ENCODE peak calls at places on chromosomes 11 and 22, in eight cellular contexts. E, T, P, M, N, C, S and A are unnamed samples.
A peak's percentile ranks its signal among the peaks of the same experiment; 100 is the strongest.

GRCh38 chr11:96324912-96325311 is 18.1 kb downstream of the MAML2 start:
- DNase-seq in M (peak; percentile 77), S (no peak), N (peak; percentile 91), E (no peak), T (no peak), C (no peak), P (no peak), A (no peak)

GRCh38 chr22:49602481-49602880 is 225.2 kb downstream of the BRD1 start:
- DNase-seq in N (no peak), M (no peak), P (no peak), C (no peak), E (no peak), T (no peak), S (no peak), A (no peak)

GRCh38 chr11:46298699-46299424 is 21.4 kb downstream of the CREB3L1 start:
- DNase-seq in P (no peak), C (no peak), S (no peak), N (no peak), E (no peak), M (peak; percentile 80), T (no peak), A (no peak)

GRCh38 chr11:130146797-130147196 is 12.8 kb upstream of the ST14 start:
- DNase-seq in S (no peak), C (peak; percentile 10), T (no peak), P (peak; percentile 18), M (no peak), N (no peak), E (no peak), A (no peak)

GRCh38 chr11:7892059-7892699 is 38.9 kb downstream of the OR10A6 start:
- DNase-seq in P (no peak), C (no peak), M (peak; percentile 49), N (peak; percentile 94), T (no peak), E (no peak), S (no peak), A (no peak)

GRCh38 chr11:70360211-70360610 is 38.1 kb upstream of the CTTN start:
- DNase-seq in N (no peak), S (no peak), T (no peak), E (no peak), C (no peak), M (no peak), P (no peak), A (no peak)

GRCh38 chr11:126696976-126697375 is 303.6 kb downstream of the KIRREL3 start:
- DNase-seq in E (no peak), S (no peak), M (no peak), N (no peak), P (no peak), T (no peak), C (no peak), A (no peak)

GRCh38 chr22:39871008-39871798 is 22.4 kb downstream of the ENTHD1 start:
- DNase-seq in M (no peak), E (no peak), P (no peak), N (no peak), S (no peak), T (no peak), C (no peak), A (no peak)

GRCh38 chr11:2365571-2366210 is 11.4 kb upstream of the CD81 start:
- DNase-seq in T (no peak), P (no peak), C (no peak), E (no peak), S (no peak), M (no peak), N (no peak), A (no peak)

GRCh38 chr11:9405721-9406120 is 21.3 kb downstream of the IPO7 start:
- DNase-seq in N (no peak), E (no peak), C (no peak), S (no peak), M (no peak), P (no peak), T (no peak), A (no peak)

GRCh38 chr22:31829505-31829904 is 75.7 kb downstream of the DEPDC5 start:
- DNase-seq in E (no peak), N (peak; percentile 83), P (no peak), T (peak; percentile 78), M (peak; percentile 97), C (no peak), S (no peak), A (no peak)

GRCh38 chr22:31346733-31347250 is 646 bp upstream of the PATZ1 start:
- DNase-seq in S (peak; percentile 81), M (peak; percentile 47), P (peak; percentile 39), N (peak; percentile 23), E (peak; percentile 68), T (peak; percentile 53), C (peak; percentile 31), A (peak; percentile 63)

GRCh38 chr11:95140397-95141030 is 50.9 kb downstream of the ENDOD1 start:
- DNase-seq in T (no peak), S (no peak), P (no peak), N (no peak), E (no peak), C (no peak), M (no peak), A (no peak)

GRCh38 chr11:103730151-103730940 is 306.1 kb upstream of the DDI1 start:
- DNase-seq in N (no peak), P (no peak), T (no peak), C (no peak), M (no peak), E (peak; percentile 72), S (no peak), A (no peak)

GRCh38 chr22:19663286-19663815 is 51.0 kb upstream of the SEPTIN5 start:
- DNase-seq in N (peak; percentile 36), C (no peak), T (peak; percentile 17), M (peak; percentile 81), P (no peak), E (peak; percentile 22), S (no peak), A (no peak)

GRCh38 chr22:26460202-26460601 is 23.4 kb downstream of the HPS4 start:
- DNase-seq in M (no peak), N (no peak), C (no peak), P (no peak), T (no peak), E (no peak), S (no peak), A (no peak)

GRCh38 chr11:113417428-113417827 is 29.8 kb downstream of the ANKK1 start:
- DNase-seq in T (no peak), S (no peak), M (no peak), C (no peak), P (no peak), E (no peak), N (no peak), A (no peak)

GRCh38 chr11:101475699-101476098 is 108.1 kb downstream of the TRPC6 start:
- DNase-seq in N (no peak), E (no peak), C (no peak), M (no peak), T (no peak), S (no peak), P (no peak), A (no peak)

GRCh38 chr22:41966607-41967240 is 2.5 kb upstream of the SEPTIN3 start:
- DNase-seq in S (no peak), T (peak; percentile 63), P (peak; percentile 20), E (no peak), N (peak; percentile 39), C (peak; percentile 54), M (peak; percentile 91), A (no peak)

GRCh38 chr11:114314096-114314495 is 17.9 kb downstream of the NNMT start:
- DNase-seq in N (no peak), E (no peak), M (no peak), S (no peak), P (no peak), C (no peak), T (no peak), A (no peak)

GRCh38 chr11:103295704-103296103 is 186.5 kb downstream of the DYNC2H1 start:
- DNase-seq in T (no peak), N (no peak), P (no peak), M (peak; percentile 20), S (no peak), C (no peak), E (no peak), A (no peak)

GRCh38 chr11:66860449-66860831 is 3.6 kb downstream of the LRFN4 start:
- DNase-seq in E (no peak), M (no peak), S (peak; percentile 47), N (no peak), P (no peak), T (no peak), C (no peak), A (no peak)

GRCh38 chr11:107669893-107670601 is 41.8 kb downstream of the SLN start:
- DNase-seq in N (no peak), E (no peak), C (no peak), S (no peak), P (no peak), M (no peak), T (no peak), A (no peak)

GRCh38 chr11:60950933-60951610 is 904 bp downstream of the SLC15A3 start:
- DNase-seq in N (no peak), T (peak; percentile 32), E (no peak), S (peak; percentile 65), C (peak; percentile 50), P (peak; percentile 18), M (no peak), A (no peak)

GRCh38 chr22:26837784-26838520 is 180.6 kb downstream of the MIAT start:
- DNase-seq in P (no peak), E (no peak), T (no peak), C (no peak), N (no peak), S (no peak), M (no peak), A (no peak)

GRCh38 chr22:24962835-24963234 is 10.3 kb downstream of the KIAA1671 start:
- DNase-seq in M (no peak), T (no peak), P (no peak), S (no peak), E (no peak), C (no peak), N (no peak), A (no peak)

GRCh38 chr11:16863382-16863781 is 124.9 kb downstream of the C11orf58 start:
- DNase-seq in P (no peak), C (no peak), N (no peak), T (no peak), S (no peak), M (no peak), E (no peak), A (no peak)

GRCh38 chr11:2687782-2688191 is 12.0 kb downstream of the KCNQ1OT1 start:
- DNase-seq in E (no peak), S (no peak), P (no peak), M (no peak), N (no peak), C (no peak), T (no peak), A (no peak)

GRCh38 chr22:41448189-41448808 is 1.7 kb upstream of the TOB2 start:
- DNase-seq in C (peak; percentile 94), S (peak; percentile 96), E (peak; percentile 97), P (peak; percentile 90), M (peak; percentile 99), T (peak; percentile 95), N (peak; percentile 96), A (peak; percentile 81)

GRCh38 chr22:46881373-46882118 is 119.1 kb downstream of the TBC1D22A start:
- DNase-seq in E (no peak), T (peak; percentile 12), M (peak; percentile 26), N (no peak), P (no peak), C (no peak), S (no peak), A (no peak)

GRCh38 chr11:103652013-103652412 is 384.4 kb upstream of the DDI1 start:
- DNase-seq in T (no peak), E (no peak), N (peak; percentile 40), S (no peak), C (no peak), M (peak; percentile 88), P (no peak), A (no peak)

GRCh38 chr11:3665336-3666022 is 5.7 kb downstream of the CHRNA10 start:
- DNase-seq in E (no peak), M (no peak), N (no peak), T (no peak), C (no peak), P (no peak), S (no peak), A (no peak)

GRCh38 chr11:98625526-98625925 is 395.2 kb upstream of the CNTN5 start:
- DNase-seq in E (no peak), C (no peak), N (no peak), P (no peak), S (no peak), M (no peak), T (no peak), A (no peak)

GRCh38 chr22:21041937-21042336 is 3.8 kb upstream of the LRRC74B start:
- DNase-seq in P (no peak), T (no peak), M (peak; percentile 73), S (no peak), C (no peak), E (no peak), N (no peak), A (no peak)